ENCODE peak calls at places on chromosomes 6 and 20, in seven cellular contexts. One of them, this sample, is unnamed.

GRCh38 chr6:38168126-38168525 is 348.6 kb downstream of the ZFAND3 start:
- DNase-seq in stomach: no peak
- DNase-seq in GM12878: no peak
- DNase-seq in A549: no peak
- DNase-seq in right lobe of liver: peak
- DNase-seq in uterus: no peak
- DNase-seq in IMR-90: no peak
- DNase-seq in this sample: no peak

GRCh38 chr6:137240168-137240567 is 21.0 kb upstream of the IFNGR1 start:
- DNase-seq in A549: no peak
- DNase-seq in IMR-90: peak
- DNase-seq in GM12878: no peak
- DNase-seq in right lobe of liver: no peak
- DNase-seq in uterus: no peak
- DNase-seq in stomach: no peak
- DNase-seq in this sample: peak

GRCh38 chr6:2309138-2309537 is 63.7 kb upstream of the GMDS start:
- DNase-seq in IMR-90: no peak
- DNase-seq in GM12878: no peak
- DNase-seq in right lobe of liver: no peak
- DNase-seq in A549: no peak
- DNase-seq in stomach: no peak
- DNase-seq in uterus: no peak
- DNase-seq in this sample: no peak

GRCh38 chr6:143361536-143362191 is 88.8 kb downstream of the ADAT2 start:
- DNase-seq in IMR-90: no peak
- DNase-seq in A549: no peak
- DNase-seq in stomach: no peak
- DNase-seq in uterus: no peak
- DNase-seq in right lobe of liver: no peak
- DNase-seq in GM12878: no peak
- DNase-seq in this sample: no peak

GRCh38 chr6:16321826-16322225 is 83.4 kb downstream of the GMPR start:
- DNase-seq in IMR-90: no peak
- DNase-seq in uterus: no peak
- DNase-seq in right lobe of liver: no peak
- DNase-seq in A549: no peak
- DNase-seq in GM12878: no peak
- DNase-seq in stomach: no peak
- DNase-seq in this sample: no peak

GRCh38 chr20:17938889-17939619 is 29.5 kb downstream of the SNX5 start:
- DNase-seq in right lobe of liver: no peak
- DNase-seq in IMR-90: peak
- DNase-seq in GM12878: no peak
- DNase-seq in A549: peak
- DNase-seq in uterus: peak
- DNase-seq in stomach: peak
- DNase-seq in this sample: peak

GRCh38 chr20:60221593-60221992 is 263.4 kb downstream of the CDH26 start:
- DNase-seq in GM12878: no peak
- DNase-seq in IMR-90: no peak
- DNase-seq in uterus: no peak
- DNase-seq in right lobe of liver: no peak
- DNase-seq in A549: no peak
- DNase-seq in stomach: no peak
- DNase-seq in this sample: no peak

GRCh38 chr6:167422934-167423333 is 98.0 kb downstream of the TTLL2 start:
- DNase-seq in uterus: no peak
- DNase-seq in GM12878: no peak
- DNase-seq in IMR-90: no peak
- DNase-seq in right lobe of liver: no peak
- DNase-seq in A549: no peak
- DNase-seq in stomach: no peak
- DNase-seq in this sample: no peak

GRCh38 chr6:56909115-56909907 is 45.6 kb upstream of the BEND6 start:
- DNase-seq in GM12878: no peak
- DNase-seq in stomach: no peak
- DNase-seq in right lobe of liver: no peak
- DNase-seq in uterus: no peak
- DNase-seq in IMR-90: peak
- DNase-seq in A549: no peak
- DNase-seq in this sample: no peak

GRCh38 chr6:146985966-146986365 is 218.3 kb upstream of the STXBP5 start:
- DNase-seq in stomach: no peak
- DNase-seq in uterus: no peak
- DNase-seq in right lobe of liver: no peak
- DNase-seq in GM12878: no peak
- DNase-seq in IMR-90: no peak
- DNase-seq in A549: no peak
- DNase-seq in this sample: no peak

GRCh38 chr6:119218548-119218947 is 131.0 kb downstream of the MAN1A1 start:
- DNase-seq in right lobe of liver: no peak
- DNase-seq in uterus: no peak
- DNase-seq in IMR-90: no peak
- DNase-seq in A549: no peak
- DNase-seq in GM12878: no peak
- DNase-seq in stomach: no peak
- DNase-seq in this sample: no peak

GRCh38 chr6:15116889-15117288 is 129.0 kb upstream of the JARID2 start:
- DNase-seq in GM12878: no peak
- DNase-seq in right lobe of liver: no peak
- DNase-seq in IMR-90: no peak
- DNase-seq in stomach: no peak
- DNase-seq in uterus: no peak
- DNase-seq in A549: no peak
- DNase-seq in this sample: no peak

GRCh38 chr6:110331816-110332215 is 26.3 kb downstream of the METTL24 start:
- DNase-seq in stomach: no peak
- DNase-seq in GM12878: no peak
- DNase-seq in right lobe of liver: no peak
- DNase-seq in uterus: peak
- DNase-seq in A549: no peak
- DNase-seq in IMR-90: peak
- DNase-seq in this sample: no peak

DNA sequence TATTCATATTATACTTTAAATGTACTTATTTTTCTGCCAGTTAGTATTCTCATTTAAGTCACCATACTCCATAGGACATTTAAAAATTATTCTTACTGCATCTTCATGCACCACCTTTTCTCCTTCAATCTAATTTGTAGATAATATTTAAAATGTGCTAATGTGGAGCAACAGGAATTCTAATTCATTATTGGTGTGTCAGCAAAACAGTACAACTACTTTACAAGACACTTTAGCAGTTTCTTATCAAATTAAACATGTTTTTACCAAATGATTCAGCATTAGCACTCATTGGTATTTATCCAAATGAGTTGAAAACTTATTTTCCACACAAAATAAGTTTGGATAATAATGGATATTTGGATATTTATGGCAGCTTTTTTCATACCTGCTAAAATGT is 1041.8 kb upstream of the ADGRB3 start:
- DNase-seq in A549: no peak
- DNase-seq in uterus: no peak
- DNase-seq in GM12878: no peak
- DNase-seq in IMR-90: no peak
- DNase-seq in stomach: no peak
- DNase-seq in right lobe of liver: no peak
- DNase-seq in this sample: no peak
- TF ChIP-seq POLR2A in A549: no peak
- TF ChIP-seq POLR2A in uterus: no peak
- TF ChIP-seq POLR2A in GM12878: no peak
- TF ChIP-seq POLR2A in IMR-90: no peak
- TF ChIP-seq POLR2A in stomach: no peak
- TF ChIP-seq POLR2A in right lobe of liver: no peak
- TF ChIP-seq POLR2A in this sample: no peak

GRCh38 chr6:47009583-47009982 is 32.5 kb downstream of the ADGRF1 start:
- DNase-seq in right lobe of liver: no peak
- DNase-seq in stomach: no peak
- DNase-seq in uterus: no peak
- DNase-seq in A549: no peak
- DNase-seq in IMR-90: no peak
- DNase-seq in GM12878: no peak
- DNase-seq in this sample: no peak
- TF ChIP-seq CTCF in right lobe of liver: no peak
- TF ChIP-seq CTCF in stomach: no peak
- TF ChIP-seq CTCF in uterus: no peak
- TF ChIP-seq CTCF in A549: no peak
- TF ChIP-seq CTCF in IMR-90: no peak
- TF ChIP-seq CTCF in GM12878: no peak
- TF ChIP-seq CTCF in this sample: no peak

GRCh38 chr20:3408251-3408637 is 775 bp upstream of the DNAAF9 start:
- DNase-seq in GM12878: no peak
- DNase-seq in A549: no peak
- DNase-seq in right lobe of liver: no peak
- DNase-seq in stomach: no peak
- DNase-seq in uterus: no peak
- DNase-seq in IMR-90: no peak
- DNase-seq in this sample: no peak
- TF ChIP-seq POLR2A in GM12878: no peak
- TF ChIP-seq POLR2A in A549: no peak
- TF ChIP-seq POLR2A in right lobe of liver: no peak
- TF ChIP-seq POLR2A in stomach: no peak
- TF ChIP-seq POLR2A in uterus: no peak
- TF ChIP-seq POLR2A in IMR-90: no peak
- TF ChIP-seq POLR2A in this sample: no peak

GRCh38 chr6:45422541-45423110 is 44.9 kb upstream of the SUPT3H start:
- DNase-seq in A549: peak
- DNase-seq in uterus: no peak
- DNase-seq in stomach: peak
- DNase-seq in IMR-90: peak
- DNase-seq in GM12878: no peak
- DNase-seq in right lobe of liver: peak
- DNase-seq in this sample: no peak

GRCh38 chr6:45423111-45423900 is 45.6 kb upstream of the SUPT3H start:
- DNase-seq in IMR-90: no peak
- DNase-seq in stomach: peak
- DNase-seq in GM12878: no peak
- DNase-seq in uterus: no peak
- DNase-seq in right lobe of liver: peak
- DNase-seq in A549: no peak
- DNase-seq in this sample: peak

GRCh38 chr6:45420909-45421699 is 43.4 kb upstream of the SUPT3H start:
- DNase-seq in IMR-90: no peak
- DNase-seq in A549: no peak
- DNase-seq in uterus: no peak
- DNase-seq in GM12878: no peak
- DNase-seq in stomach: no peak
- DNase-seq in right lobe of liver: no peak
- DNase-seq in this sample: no peak

GRCh38 chr6:45420083-45420908 is 42.6 kb upstream of the SUPT3H start:
- DNase-seq in A549: no peak
- DNase-seq in right lobe of liver: peak
- DNase-seq in stomach: no peak
- DNase-seq in IMR-90: peak
- DNase-seq in uterus: no peak
- DNase-seq in GM12878: no peak
- DNase-seq in this sample: no peak

DNA sequence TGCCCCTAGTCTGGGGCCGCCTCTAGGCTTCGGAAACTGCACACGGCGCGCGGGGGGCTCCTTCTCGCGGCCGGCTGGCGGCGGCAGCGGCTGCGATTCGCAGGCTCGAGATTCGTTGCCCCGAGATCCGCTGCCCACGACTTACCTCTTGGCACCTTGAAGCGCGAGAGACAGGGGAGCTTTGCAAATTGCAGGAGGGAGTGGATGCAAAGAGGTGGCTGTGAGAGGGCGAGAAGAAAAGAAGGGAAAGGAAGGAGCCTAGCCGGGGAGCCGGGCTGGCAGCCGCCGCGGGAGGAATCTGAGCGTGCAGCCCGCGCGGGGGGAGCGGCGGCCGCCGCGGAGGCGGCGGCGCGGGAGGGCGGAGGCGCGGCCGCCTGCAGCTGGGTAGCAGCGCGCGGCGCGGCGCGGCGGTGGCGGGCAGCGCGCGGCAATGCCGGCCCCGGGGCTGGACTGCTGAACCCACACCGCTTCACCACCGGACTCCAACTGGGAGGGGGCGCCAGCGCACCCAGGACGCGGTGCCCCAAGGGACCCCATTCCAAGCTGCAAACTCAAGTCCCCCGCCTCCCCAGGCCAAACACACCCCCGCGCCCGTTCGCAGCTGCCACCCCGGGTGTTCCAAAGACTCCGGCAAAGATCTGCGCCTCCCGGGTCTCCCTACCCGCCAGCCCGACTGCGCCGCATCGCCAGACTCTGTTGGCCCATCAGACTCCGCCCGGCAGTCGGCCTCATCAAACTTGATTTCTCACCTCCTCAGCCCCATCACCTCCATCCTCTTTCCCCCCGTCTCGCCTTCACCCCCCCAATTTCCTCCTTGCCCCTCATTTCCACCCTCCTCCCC is 44.2 kb upstream of the SUPT3H start:
- DNase-seq in stomach: peak
- DNase-seq in A549: peak
- DNase-seq in uterus: peak
- DNase-seq in right lobe of liver: peak
- DNase-seq in IMR-90: peak
- DNase-seq in GM12878: no peak
- DNase-seq in this sample: peak
- TF ChIP-seq CTCF in stomach: no peak
- TF ChIP-seq CTCF in A549: peak
- TF ChIP-seq CTCF in uterus: peak
- TF ChIP-seq CTCF in right lobe of liver: no peak
- TF ChIP-seq CTCF in IMR-90: peak
- TF ChIP-seq CTCF in GM12878: no peak
- TF ChIP-seq CTCF in this sample: peak

GRCh38 chr6:40892223-40892622 is 146.8 kb downstream of the UNC5CL start:
- DNase-seq in uterus: no peak
- DNase-seq in A549: no peak
- DNase-seq in GM12878: no peak
- DNase-seq in stomach: no peak
- DNase-seq in IMR-90: no peak
- DNase-seq in right lobe of liver: no peak
- DNase-seq in this sample: no peak
- TF ChIP-seq POLR2A in uterus: no peak
- TF ChIP-seq POLR2A in A549: no peak
- TF ChIP-seq POLR2A in GM12878: no peak
- TF ChIP-seq POLR2A in stomach: no peak
- TF ChIP-seq POLR2A in IMR-90: no peak
- TF ChIP-seq POLR2A in right lobe of liver: no peak
- TF ChIP-seq POLR2A in this sample: no peak

GRCh38 chr6:35452186-35453090 is at the start of gene FANCE:
- DNase-seq in uterus: peak
- DNase-seq in IMR-90: peak
- DNase-seq in stomach: peak
- DNase-seq in GM12878: peak
- DNase-seq in A549: peak
- DNase-seq in right lobe of liver: peak
- DNase-seq in this sample: peak
- TF ChIP-seq CTCF in uterus: no peak
- TF ChIP-seq CTCF in IMR-90: no peak
- TF ChIP-seq CTCF in stomach: no peak
- TF ChIP-seq CTCF in GM12878: no peak
- TF ChIP-seq CTCF in A549: no peak
- TF ChIP-seq CTCF in right lobe of liver: no peak
- TF ChIP-seq CTCF in this sample: no peak